ENCODE peak calls at places on chromosomes 16 and 17, in nine cellular contexts. C is NAMALWA, W is AG04449, E is NCI-H1105 treated with DMSO at 0.1 percent for 48 hours, A is NCI-H748 treated with DMSO at 0.1 percent for 48 hours, R is AG20443, T is choroid plexus epithelial cell, I is T-helper 1 cell, P is NCI-H1048. F is an unnamed sample.

GRCh38 chr17:29590979-29591736 is 1.7 kb upstream of the GIT1 start:
- DNase-seq in T (peak), A (no peak), P (no peak), I (no peak), C (peak), E (peak), W (no peak), R (peak), F (peak)

GRCh38 chr17:35846055-35846809 is 22.5 kb downstream of the HEATR9 start:
- DNase-seq in T (peak), P (no peak), R (peak), I (no peak), A (no peak), W (peak), C (no peak), E (no peak), F (no peak)

GRCh38 chr17:74177018-74177450 is 26.4 kb upstream of the RPL38 start:
- DNase-seq in R (no peak), W (no peak), P (no peak), I (no peak), A (no peak), T (peak), C (no peak), E (no peak), F (peak)

GRCh38 chr17:76884995-76885896 is 17.0 kb downstream of the MGAT5B start:
- DNase-seq in A (no peak), T (no peak), P (no peak), W (no peak), R (no peak), I (no peak), E (no peak), C (no peak), F (no peak)

GRCh38 chr17:80951121-80952090 is 40.2 kb upstream of the CHMP6 start:
- DNase-seq in T (no peak), P (no peak), A (no peak), E (no peak), I (no peak), R (no peak), W (no peak), C (no peak), F (no peak)

GRCh38 chr16:64017789-64018188 is 1104.1 kb downstream of the CDH11 start:
- DNase-seq in I (no peak), C (no peak), R (no peak), T (no peak), A (no peak), W (no peak), P (no peak), E (no peak), F (no peak)

GRCh38 chr16:66539628-66540469 is 10.1 kb downstream of the TK2 start:
- DNase-seq in W (no peak), P (no peak), R (no peak), T (peak), I (no peak), C (peak), E (no peak), A (no peak), F (no peak)

GRCh38 chr16:54945063-54945462 is 14.4 kb downstream of the IRX5 start:
- DNase-seq in T (no peak), W (no peak), I (no peak), A (no peak), R (peak), C (no peak), E (no peak), P (no peak), F (no peak)

GRCh38 chr17:81556175-81556691 is 4.1 kb upstream of the FAAP100 start:
- DNase-seq in P (no peak), A (no peak), T (peak), R (peak), I (no peak), E (no peak), C (no peak), W (no peak), F (no peak)

GRCh38 chr16:7116734-7117133 is 215.9 kb upstream of the RBFOX1 start:
- DNase-seq in R (no peak), P (no peak), C (no peak), E (no peak), W (no peak), T (no peak), A (no peak), I (no peak), F (no peak)